ENCODE peak calls at places on chromosomes 5 and 9, in four cellular contexts. One of them, this sample, is unnamed.

GRCh38 chr9:132670359-132670815 is at the start of gene GTF3C4:
- DNase-seq in neural progenitor cell: peak; percentile 95
- DNase-seq in fibroblast of lung: peak; percentile 81
- DNase-seq in GM23248: peak; percentile 90
- DNase-seq in this sample: no peak

GRCh38 chr5:6108981-6109595 is 269.3 kb downstream of the MED10 start:
- DNase-seq in neural progenitor cell: no peak
- DNase-seq in fibroblast of lung: no peak
- DNase-seq in GM23248: no peak
- DNase-seq in this sample: no peak

GRCh38 chr9:110261631-110262030 is 5.3 kb upstream of the TXN start:
- DNase-seq in neural progenitor cell: no peak
- DNase-seq in fibroblast of lung: peak; percentile 63
- DNase-seq in GM23248: peak; percentile 70
- DNase-seq in this sample: no peak

GRCh38 chr5:143138839-143139238 is 264.6 kb downstream of the NR3C1 start:
- DNase-seq in neural progenitor cell: no peak
- DNase-seq in fibroblast of lung: no peak
- DNase-seq in GM23248: no peak
- DNase-seq in this sample: no peak

GRCh38 chr5:173498871-173499470 is 117.5 kb downstream of the BOD1 start:
- DNase-seq in neural progenitor cell: peak; percentile 44
- DNase-seq in fibroblast of lung: no peak
- DNase-seq in GM23248: no peak
- DNase-seq in this sample: peak; percentile 54

GRCh38 chr9:127918201-127919107 is 1.6 kb upstream of the ST6GALNAC4 start:
- DNase-seq in neural progenitor cell: peak; percentile 53
- DNase-seq in fibroblast of lung: peak; percentile 71
- DNase-seq in GM23248: peak; percentile 72
- DNase-seq in this sample: no peak

GRCh38 chr9:92970467-92970923 is 23.2 kb downstream of the FGD3 start:
- DNase-seq in neural progenitor cell: peak; percentile 91
- DNase-seq in fibroblast of lung: no peak
- DNase-seq in GM23248: peak; percentile 47
- DNase-seq in this sample: peak; percentile 86

GRCh38 chr5:36787365-36787764 is 89.2 kb upstream of the NIPBL start:
- DNase-seq in neural progenitor cell: no peak
- DNase-seq in fibroblast of lung: no peak
- DNase-seq in GM23248: no peak
- DNase-seq in this sample: no peak

GRCh38 chr9:132381966-132382541 is 24.6 kb downstream of the TTF1 start:
- DNase-seq in neural progenitor cell: no peak
- DNase-seq in fibroblast of lung: no peak
- DNase-seq in GM23248: no peak
- DNase-seq in this sample: no peak

GRCh38 chr9:95726756-95727155 is 148.7 kb upstream of the ERCC6L2 start:
- DNase-seq in neural progenitor cell: peak; percentile 74
- DNase-seq in fibroblast of lung: peak; percentile 77
- DNase-seq in GM23248: peak; percentile 66
- DNase-seq in this sample: peak; percentile 34

GRCh38 chr5:136123236-136123768 is 9.3 kb upstream of the SMAD5 start:
- DNase-seq in neural progenitor cell: no peak
- DNase-seq in fibroblast of lung: no peak
- DNase-seq in GM23248: peak; percentile 36
- DNase-seq in this sample: peak; percentile 16

GRCh38 chr9:114694146-114694545 is 12.2 kb upstream of the TEX48 start:
- DNase-seq in neural progenitor cell: no peak
- DNase-seq in fibroblast of lung: no peak
- DNase-seq in GM23248: peak; percentile 62
- DNase-seq in this sample: peak; percentile 90

GRCh38 chr5:126003309-126003708 is 419.9 kb upstream of the GRAMD2B start:
- DNase-seq in neural progenitor cell: peak; percentile 3
- DNase-seq in fibroblast of lung: peak; percentile 93
- DNase-seq in GM23248: peak; percentile 86
- DNase-seq in this sample: peak; percentile 95

GRCh38 chr5:16736158-16736994 is 119.6 kb upstream of the RETREG1 start:
- DNase-seq in neural progenitor cell: peak; percentile 74
- DNase-seq in fibroblast of lung: peak; percentile 91
- DNase-seq in GM23248: peak; percentile 64
- DNase-seq in this sample: peak; percentile 73

GRCh38 chr5:153713913-153714312 is 223.4 kb downstream of the GRIA1 start:
- DNase-seq in neural progenitor cell: no peak
- DNase-seq in fibroblast of lung: no peak
- DNase-seq in GM23248: no peak
- DNase-seq in this sample: no peak

GRCh38 chr9:72592501-72593403 is 71.3 kb downstream of the TMC1 start:
- DNase-seq in neural progenitor cell: peak; percentile 73
- DNase-seq in fibroblast of lung: peak; percentile 80
- DNase-seq in GM23248: peak; percentile 74
- DNase-seq in this sample: peak; percentile 36

GRCh38 chr5:64814073-64814472 is 45.3 kb downstream of the CWC27 start:
- DNase-seq in neural progenitor cell: no peak
- DNase-seq in fibroblast of lung: no peak
- DNase-seq in GM23248: no peak
- DNase-seq in this sample: no peak

GRCh38 chr5:178439411-178440162 is 150.6 kb downstream of the COL23A1 start:
- DNase-seq in neural progenitor cell: no peak
- DNase-seq in fibroblast of lung: no peak
- DNase-seq in GM23248: no peak
- DNase-seq in this sample: no peak

GRCh38 chr9:128190013-128190412 is 1.4 kb downstream of the CIZ1 start:
- DNase-seq in neural progenitor cell: no peak
- DNase-seq in fibroblast of lung: no peak
- DNase-seq in GM23248: no peak
- DNase-seq in this sample: no peak

GRCh38 chr5:76104027-76104426 is 20.8 kb downstream of the SV2C start:
- DNase-seq in neural progenitor cell: peak; percentile 76
- DNase-seq in fibroblast of lung: no peak
- DNase-seq in GM23248: peak; percentile 35
- DNase-seq in this sample: no peak

GRCh38 chr5:176995896-176996767 is 10.4 kb downstream of the UIMC1 start:
- DNase-seq in neural progenitor cell: no peak
- DNase-seq in fibroblast of lung: peak; percentile 60
- DNase-seq in GM23248: peak; percentile 84
- DNase-seq in this sample: peak; percentile 68

GRCh38 chr5:173233347-173234128 is 1.5 kb downstream of the NKX2-5 start:
- DNase-seq in neural progenitor cell: peak; percentile 41
- DNase-seq in fibroblast of lung: no peak
- DNase-seq in GM23248: no peak
- DNase-seq in this sample: no peak

GRCh38 chr5:144944936-144945335 is 774.3 kb downstream of the KCTD16 start:
- DNase-seq in neural progenitor cell: no peak
- DNase-seq in fibroblast of lung: no peak
- DNase-seq in GM23248: no peak
- DNase-seq in this sample: no peak

GRCh38 chr9:134936021-134936761 is 18.5 kb upstream of the FCN1 start:
- DNase-seq in neural progenitor cell: no peak
- DNase-seq in fibroblast of lung: no peak
- DNase-seq in GM23248: no peak
- DNase-seq in this sample: no peak

GRCh38 chr9:73863924-73864323 is 633.2 kb upstream of the RORB start:
- DNase-seq in neural progenitor cell: no peak
- DNase-seq in fibroblast of lung: no peak
- DNase-seq in GM23248: no peak
- DNase-seq in this sample: peak; percentile 10

GRCh38 chr5:139282195-139282557 is 11.4 kb upstream of the MATR3 start:
- DNase-seq in neural progenitor cell: no peak
- DNase-seq in fibroblast of lung: peak; percentile 52
- DNase-seq in GM23248: peak; percentile 51
- DNase-seq in this sample: peak; percentile 45

GRCh38 chr9:38212016-38212415 is 143.0 kb upstream of the SHB start:
- DNase-seq in neural progenitor cell: no peak
- DNase-seq in fibroblast of lung: no peak
- DNase-seq in GM23248: no peak
- DNase-seq in this sample: no peak

GRCh38 chr5:37665889-37666288 is 174.0 kb downstream of the GDNF start:
- DNase-seq in neural progenitor cell: no peak
- DNase-seq in fibroblast of lung: peak; percentile 18
- DNase-seq in GM23248: no peak
- DNase-seq in this sample: peak; percentile 41

GRCh38 chr9:4375424-4376195 is 75.7 kb upstream of the GLIS3 start:
- DNase-seq in neural progenitor cell: peak; percentile 52
- DNase-seq in fibroblast of lung: peak; percentile 67
- DNase-seq in GM23248: peak; percentile 89
- DNase-seq in this sample: peak; percentile 62

GRCh38 chr9:4370501-4370900 is 70.6 kb upstream of the GLIS3 start:
- DNase-seq in neural progenitor cell: no peak
- DNase-seq in fibroblast of lung: no peak
- DNase-seq in GM23248: no peak
- DNase-seq in this sample: no peak

GRCh38 chr9:4366649-4367330 is 66.9 kb upstream of the GLIS3 start:
- DNase-seq in neural progenitor cell: peak; percentile 64
- DNase-seq in fibroblast of lung: peak; percentile 54
- DNase-seq in GM23248: peak; percentile 70
- DNase-seq in this sample: peak; percentile 40

DNA sequence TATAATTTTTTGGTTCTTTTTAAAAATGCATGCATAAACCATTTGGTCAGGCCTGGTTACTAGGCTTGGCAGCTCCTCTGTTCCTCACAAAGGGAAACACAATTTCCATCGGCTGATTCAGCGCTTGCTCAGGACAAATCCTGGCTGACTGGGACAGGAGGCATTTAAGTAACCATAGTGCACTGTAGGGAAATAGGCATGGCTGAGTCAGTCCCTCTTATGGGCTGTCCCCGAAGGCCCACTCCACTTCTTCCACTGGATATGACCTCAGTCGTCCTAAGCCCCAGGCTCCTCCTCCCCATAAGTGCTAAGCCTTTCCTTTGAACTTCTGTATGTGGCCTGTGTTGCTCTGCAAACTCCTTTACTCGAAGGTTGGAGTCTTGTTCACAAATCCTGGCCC is 71.2 kb upstream of the GLIS3 start:
- DNase-seq in neural progenitor cell: peak; percentile 3
- DNase-seq in fibroblast of lung: peak; percentile 73
- DNase-seq in GM23248: peak; percentile 99
- DNase-seq in this sample: peak; percentile 97
- H3K9ac ChIP-seq in neural progenitor cell: no peak overlapping the region
- H3K9ac ChIP-seq in fibroblast of lung: no peak overlapping the region
- H3K9ac ChIP-seq in GM23248: peak overlapping the region; percentile 52
- H3K9ac ChIP-seq in this sample: no peak overlapping the region

DNA sequence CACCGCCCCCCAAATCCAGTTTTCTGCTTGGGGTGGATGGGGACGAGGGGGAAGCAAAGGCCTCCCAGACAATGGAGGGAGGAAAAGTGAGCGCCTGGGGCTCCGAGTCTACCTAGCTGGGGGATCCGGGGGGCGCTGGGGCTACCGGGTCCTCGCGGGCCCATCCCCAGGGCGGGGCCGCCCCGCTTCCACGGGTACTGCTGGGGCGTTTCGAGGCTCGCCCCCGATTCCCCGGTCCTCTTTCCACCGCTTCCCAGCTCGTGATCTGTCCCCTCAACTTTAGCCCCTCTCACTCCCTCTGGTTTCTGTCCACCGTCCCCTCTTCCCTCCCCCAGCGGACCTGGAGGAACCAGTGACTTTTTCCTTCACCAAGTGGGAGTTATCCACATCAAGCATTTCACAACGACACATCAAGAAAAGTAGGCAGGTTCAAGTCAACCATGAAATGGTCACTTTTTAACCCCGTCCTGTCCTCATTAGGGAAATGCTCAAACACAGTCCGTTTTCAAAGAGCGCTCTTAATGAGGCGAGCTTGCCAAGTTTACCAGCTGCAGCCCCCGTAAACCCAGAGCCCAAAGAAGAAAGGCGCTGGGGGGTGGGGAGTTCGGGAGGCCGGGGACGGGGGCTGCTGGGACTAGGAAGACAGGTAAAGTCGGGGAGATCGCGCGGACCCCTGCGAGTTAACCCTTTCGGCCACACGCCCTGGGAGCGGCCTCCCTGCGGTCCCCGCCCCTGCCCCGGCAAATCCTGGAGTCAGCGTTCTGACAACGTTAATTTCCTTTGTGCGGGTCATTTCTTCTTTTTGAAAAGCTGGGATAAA is 2.0 kb upstream of the NFIB start:
- DNase-seq in neural progenitor cell: peak; percentile 49
- DNase-seq in fibroblast of lung: peak; percentile 56
- DNase-seq in GM23248: peak; percentile 44
- DNase-seq in this sample: no peak
- TF ChIP-seq EZH2 in neural progenitor cell: peak; percentile 82
- TF ChIP-seq EZH2 in fibroblast of lung: no peak
- TF ChIP-seq EZH2 in GM23248: no peak
- TF ChIP-seq EZH2 in this sample: peak; percentile 46

GRCh38 chr5:98170994-98171393 is 602.5 kb upstream of the RGMB start:
- DNase-seq in neural progenitor cell: no peak
- DNase-seq in fibroblast of lung: no peak
- DNase-seq in GM23248: no peak
- DNase-seq in this sample: no peak

GRCh38 chr5:98173334-98173733 is 600.1 kb upstream of the RGMB start:
- DNase-seq in neural progenitor cell: no peak
- DNase-seq in fibroblast of lung: peak; percentile 48
- DNase-seq in GM23248: peak; percentile 88
- DNase-seq in this sample: peak; percentile 69

GRCh38 chr5:98179791-98180755 is 593.4 kb upstream of the RGMB start:
- DNase-seq in neural progenitor cell: no peak
- DNase-seq in fibroblast of lung: no peak
- DNase-seq in GM23248: peak; percentile 20
- DNase-seq in this sample: no peak

DNA sequence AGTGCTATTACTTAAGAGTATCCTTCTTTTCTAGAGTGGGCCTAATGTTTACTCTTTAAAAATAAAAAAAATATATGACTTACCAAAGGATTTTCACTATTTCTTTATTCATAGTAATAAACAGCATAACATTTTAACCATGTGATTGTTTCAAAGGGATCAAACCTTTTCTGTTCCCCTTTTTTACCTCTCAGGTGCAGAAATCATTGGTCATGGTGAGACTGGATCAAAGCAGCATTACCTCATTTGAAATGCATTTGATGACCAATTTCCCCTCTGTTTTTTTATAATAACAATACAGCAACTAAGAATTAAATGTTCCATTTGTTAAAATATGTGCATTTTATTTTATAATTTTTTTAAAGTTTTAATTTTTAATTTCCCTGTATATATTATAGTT is 598.0 kb upstream of the RGMB start:
- DNase-seq in neural progenitor cell: no peak
- DNase-seq in fibroblast of lung: no peak
- DNase-seq in GM23248: no peak
- DNase-seq in this sample: no peak
- H3K9ac ChIP-seq in neural progenitor cell: no peak overlapping the region
- H3K9ac ChIP-seq in fibroblast of lung: no peak overlapping the region
- H3K9ac ChIP-seq in GM23248: no peak overlapping the region
- H3K9ac ChIP-seq in this sample: no peak overlapping the region

DNA sequence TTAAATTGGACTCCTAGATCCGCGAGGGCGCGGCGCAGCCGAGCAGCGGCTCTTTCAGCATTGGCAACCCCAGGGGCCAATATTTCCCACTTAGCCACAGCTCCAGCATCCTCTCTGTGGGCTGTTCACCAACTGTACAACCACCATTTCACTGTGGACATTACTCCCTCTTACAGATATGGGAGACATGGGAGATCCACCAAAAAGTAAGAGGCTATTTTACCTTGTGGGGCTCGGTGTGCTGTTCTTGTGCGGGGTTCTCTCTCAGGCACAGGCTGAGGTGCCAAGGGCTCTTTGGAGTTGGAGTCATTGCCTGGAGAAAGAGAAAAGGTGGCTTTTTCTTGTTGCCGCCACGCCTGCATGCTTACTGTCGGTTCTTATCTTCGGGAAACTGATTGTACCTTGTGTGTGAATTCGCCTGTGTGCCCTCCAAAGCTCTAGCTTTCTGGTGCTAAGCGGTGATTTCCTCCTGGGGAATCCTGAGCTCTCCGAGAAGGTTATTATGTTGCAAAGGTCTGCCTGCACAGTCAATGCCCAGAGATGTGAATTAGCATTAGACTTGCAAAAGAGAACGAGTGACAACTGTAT is 340 bp downstream of the ISL1 start:
- DNase-seq in neural progenitor cell: peak; percentile 35
- DNase-seq in fibroblast of lung: no peak
- DNase-seq in GM23248: no peak
- DNase-seq in this sample: no peak
- TF ChIP-seq EZH2 in neural progenitor cell: peak; percentile 41
- TF ChIP-seq EZH2 in fibroblast of lung: no peak
- TF ChIP-seq EZH2 in GM23248: no peak
- TF ChIP-seq EZH2 in this sample: peak; percentile 13

This sample was measured in astrocyte.